ENCODE peak calls at places on chromosomes 4 and X, in ten cellular contexts. A, P, B, M, Q, G, N, S, T and E are unnamed samples.

GRCh38 chrX:1322393-1322792 is 14.2 kb upstream of the IL3RA start:
- DNase-seq in A (peak; percentile 40), P (no peak), B (no peak), M (no peak), Q (no peak), G (no peak), N (no peak), S (no peak), T (peak; percentile 61), E (no peak)

GRCh38 chrX:128929281-128930057 is 593.8 kb downstream of the SMARCA1 start:
- DNase-seq in A (no peak), P (no peak), B (no peak), M (no peak), Q (no peak), G (no peak), N (peak; percentile 15), S (no peak), T (no peak), E (no peak)

GRCh38 chr4:98092833-98093439 is 50.3 kb downstream of the STPG2 start:
- DNase-seq in A (peak; percentile 30), P (no peak), B (no peak), M (no peak), Q (no peak), G (no peak), N (no peak), S (no peak), T (no peak), E (no peak)

GRCh38 chr4:73836373-73837269 is at the start of gene CXCL6:
- DNase-seq in A (peak; percentile 61), P (peak; percentile 55), B (no peak), M (no peak), Q (no peak), G (peak; percentile 22), N (peak; percentile 37), S (peak; percentile 85), T (peak; percentile 89), E (no peak)

GRCh38 chr4:4677825-4678522 is 136.1 kb upstream of the STX18 start:
- DNase-seq in A (peak; percentile 41), P (peak; percentile 61), B (no peak), M (peak; percentile 40), Q (no peak), G (no peak), N (peak; percentile 34), S (peak; percentile 83), T (no peak), E (peak; percentile 34)

GRCh38 chr4:113008726-113009125 is 40.7 kb upstream of the ANK2 start:
- DNase-seq in A (no peak), P (peak; percentile 54), B (no peak), M (no peak), Q (no peak), G (no peak), N (no peak), S (no peak), T (no peak), E (no peak)

GRCh38 chr4:151204925-151205524 is 71.9 kb upstream of the PRSS48 start:
- DNase-seq in A (no peak), P (no peak), B (no peak), M (no peak), Q (no peak), G (no peak), N (peak; percentile 45), S (no peak), T (no peak), E (no peak)

GRCh38 chr4:73019462-73020047 is 50.0 kb downstream of the COX18 start:
- DNase-seq in A (peak; percentile 66), P (no peak), B (no peak), M (peak; percentile 11), Q (no peak), G (peak; percentile 20), N (peak; percentile 21), S (peak; percentile 84), T (no peak), E (peak; percentile 25)

GRCh38 chr4:53861856-53862610 is 202.4 kb downstream of the CHIC2 start:
- DNase-seq in A (peak; percentile 52), P (no peak), B (no peak), M (no peak), Q (no peak), G (no peak), N (no peak), S (peak; percentile 81), T (no peak), E (peak; percentile 90)